ENCODE peak calls at places on chromosomes 3 and 15, in four cellular contexts. M is tibial artery, I is PC-9, F is dorsolateral prefrontal cortex. H is an unnamed sample.

GRCh38 chr3:27695636-27696035 is 26.5 kb downstream of the EOMES start:
- DNase-seq in F (no peak), I (no peak), M (no peak), H (no peak)

GRCh38 chr15:79023546-79023890 is 67.1 kb downstream of the RASGRF1 start:
- DNase-seq in M (no peak), I (no peak), F (no peak), H (no peak)

GRCh38 chr3:155859859-155860258 is 5.6 kb upstream of the SLC33A1 start:
- DNase-seq in M (no peak), I (no peak), F (no peak), H (no peak)

GRCh38 chr3:72529084-72529483 is 319.2 kb downstream of the SHQ1 start:
- DNase-seq in M (no peak), F (no peak), I (no peak), H (no peak)

GRCh38 chr3:71927505-71928066 is 142.6 kb upstream of the PROK2 start:
- DNase-seq in M (no peak), I (no peak), F (no peak), H (no peak)

GRCh38 chr3:50321844-50322385 is 630 bp downstream of the HYAL2 start:
- DNase-seq in I (no peak), M (peak; percentile 60), F (no peak), H (no peak)

GRCh38 chr15:101048191-101049011 is 129.2 kb downstream of the LRRK1 start:
- DNase-seq in I (no peak), M (no peak), F (no peak), H (no peak)

GRCh38 chr3:105729662-105730061 is 139.2 kb downstream of the CBLB start:
- DNase-seq in F (no peak), M (no peak), I (no peak), H (no peak)

GRCh38 chr3:29764603-29765254 is 483.9 kb downstream of the RBMS3 start:
- DNase-seq in I (peak; percentile 11), M (no peak), F (no peak), H (no peak)

GRCh38 chr3:65060904-65061303 is 373.1 kb upstream of the ADAMTS9 start:
- DNase-seq in F (no peak), I (no peak), M (no peak), H (no peak)

GRCh38 chr3:42476225-42477160 is 25.9 kb upstream of the VIPR1 start:
- DNase-seq in I (peak; percentile 93), F (no peak), M (peak; percentile 49), H (peak; percentile 19)

GRCh38 chr3:52882377-52882776 is 15.0 kb downstream of the STIMATE start:
- DNase-seq in I (no peak), F (no peak), M (no peak), H (no peak)

GRCh38 chr3:170585008-170585936 is 603 bp downstream of the SLC7A14 start:
- DNase-seq in F (peak; percentile 21), I (no peak), M (no peak), H (no peak)
- H3K27me3 ChIP-seq in F (no peaks in the 10 kb centered on the region), I (peaks cover 4% of the 10 kb centered on the region), M (peaks cover 4% of the 10 kb centered on the region), H (peaks cover 33% of the 10 kb centered on the region)

GRCh38 chr3:197458179-197458707 is 97.5 kb downstream of the BDH1 start:
- DNase-seq in M (no peak), I (peak; percentile 59), F (no peak), H (no peak)
- TF ChIP-seq CTCF in M (peak; percentile 16), I (peak; percentile 34), F (no peak), H (peak; percentile 75)

DNA sequence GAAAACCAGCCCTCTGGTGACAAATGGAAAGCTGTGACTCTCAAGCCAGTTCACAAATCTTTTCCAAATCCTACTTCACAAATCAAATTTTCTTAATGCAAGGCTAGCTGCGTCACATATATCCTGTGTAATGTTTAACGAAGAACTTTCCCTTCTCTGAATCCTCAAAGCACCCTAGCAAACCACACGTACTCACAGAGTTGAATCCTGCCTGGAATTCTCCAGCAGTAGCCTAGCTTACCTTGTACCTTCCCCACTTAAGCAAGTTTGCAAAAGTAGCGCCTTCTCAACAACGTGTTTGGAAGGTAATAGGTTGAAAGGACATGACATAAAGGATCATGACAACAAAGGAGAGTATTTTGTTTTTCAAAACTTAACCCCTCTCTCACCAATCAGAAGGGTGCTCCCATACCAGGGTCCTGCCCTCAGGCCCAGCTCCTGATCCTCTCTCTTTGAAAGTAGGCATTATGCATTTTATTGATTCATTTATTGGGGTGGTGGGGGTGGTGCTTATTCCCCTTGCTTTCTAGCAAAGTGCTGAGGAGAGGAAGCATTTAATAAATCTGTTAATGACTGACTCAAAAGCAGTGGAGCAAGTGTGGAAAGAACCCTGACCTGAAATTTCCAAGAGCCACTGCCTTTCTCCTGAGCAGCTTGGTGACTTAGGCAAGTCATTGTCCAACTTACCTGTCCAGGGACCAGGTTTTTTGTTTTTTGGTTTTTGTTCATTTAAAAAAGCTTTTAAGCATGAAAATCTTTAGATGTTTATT is 531.6 kb downstream of the MECOM start:
- DNase-seq in M (no peak), I (no peak), F (no peak), H (no peak)
- H3K27me3 ChIP-seq in M (no peaks in the 10 kb centered on the region), I (no peaks in the 10 kb centered on the region), F (peaks cover 52% of the 10 kb centered on the region), H (no peaks in the 10 kb centered on the region)

GRCh38 chr3:70716832-70717231 is 404.4 kb upstream of the MDFIC2 start:
- DNase-seq in M (peak; percentile 44), F (no peak), I (no peak), H (no peak)
- TF ChIP-seq CTCF in M (peak; percentile 59), F (peak; percentile 64), I (peak; percentile 20), H (peak; percentile 35)

DNA sequence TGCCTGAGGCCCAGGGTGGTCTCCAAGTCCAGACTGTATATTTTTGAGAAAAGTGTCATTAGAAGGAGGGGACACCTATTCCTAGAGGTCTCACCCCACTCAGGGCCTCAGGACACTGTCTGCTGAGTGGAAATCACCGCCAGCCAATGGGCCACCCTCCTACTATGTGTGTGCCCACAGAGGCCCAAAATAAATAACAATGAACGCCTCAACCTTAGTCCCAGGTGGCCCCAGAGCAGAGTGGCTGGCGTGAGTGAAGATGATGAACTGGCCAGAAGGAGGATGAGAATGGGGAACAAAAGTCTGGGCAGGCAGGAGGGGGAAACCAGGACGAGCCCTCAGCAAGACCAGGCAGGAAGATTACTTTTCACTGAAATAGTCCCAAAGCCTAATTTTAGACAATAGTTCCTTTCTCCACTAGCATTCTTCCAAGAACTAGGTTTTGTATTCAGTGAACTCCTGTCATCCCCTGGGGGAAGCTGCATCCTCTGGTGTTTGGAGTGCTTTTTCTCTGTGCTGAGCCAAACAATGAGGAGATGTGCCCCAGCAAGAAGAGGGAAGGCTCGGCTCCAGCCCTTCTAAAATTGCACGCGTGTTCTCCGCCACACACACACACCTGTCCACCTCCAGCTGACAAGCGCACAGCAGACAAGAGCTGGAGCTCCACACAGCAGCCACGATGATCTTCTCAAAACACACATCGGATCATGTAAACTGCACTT is 72.3 kb downstream of the ADCY5 start:
- DNase-seq in F (no peak), M (no peak), I (no peak), H (no peak)
- H3K27me3 ChIP-seq in F (no peaks in the 10 kb centered on the region), M (no peaks in the 10 kb centered on the region), I (no peaks in the 10 kb centered on the region), H (peaks cover 17% of the 10 kb centered on the region)

GRCh38 chr15:82051664-82052063 is 5.8 kb upstream of the MEX3B start:
- DNase-seq in I (no peak), F (peak; percentile 33), M (no peak), H (no peak)
- TF ChIP-seq CTCF in I (no peak), F (peak; percentile 40), M (no peak), H (no peak)

GRCh38 chr15:74270854-74271520 is 34.9 kb downstream of the CCDC33 start:
- DNase-seq in M (no peak), F (no peak), I (no peak), H (no peak)
- H3K27me3 ChIP-seq in M (no peaks in the 10 kb centered on the region), F (no peaks in the 10 kb centered on the region), I (peaks cover 32% of the 10 kb centered on the region), H (peaks cover 32% of the 10 kb centered on the region)

DNA sequence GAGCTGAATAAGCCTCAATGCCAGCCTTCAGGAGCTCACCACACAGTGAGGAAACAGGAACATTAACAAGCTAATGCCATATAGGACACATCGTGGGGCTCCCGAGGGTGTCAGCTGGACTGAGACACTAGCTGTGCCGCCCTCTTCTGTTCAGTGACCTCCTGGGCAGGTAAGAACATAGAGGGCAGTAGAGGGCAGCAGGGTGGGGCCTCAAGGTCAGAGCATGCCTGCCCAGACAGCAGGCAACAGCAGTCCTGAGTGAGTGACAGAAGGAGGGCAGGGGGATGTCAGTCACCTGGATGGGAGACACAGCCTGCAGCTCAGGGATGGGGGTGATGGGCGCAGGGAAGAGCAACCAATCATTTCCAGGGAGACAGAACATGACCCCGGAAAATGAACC is 15.5 kb downstream of the NTRK3 start:
- DNase-seq in I (no peak), M (no peak), F (no peak), H (no peak)
- TF ChIP-seq CTCF in I (no peak), M (no peak), F (no peak), H (no peak)

DNA sequence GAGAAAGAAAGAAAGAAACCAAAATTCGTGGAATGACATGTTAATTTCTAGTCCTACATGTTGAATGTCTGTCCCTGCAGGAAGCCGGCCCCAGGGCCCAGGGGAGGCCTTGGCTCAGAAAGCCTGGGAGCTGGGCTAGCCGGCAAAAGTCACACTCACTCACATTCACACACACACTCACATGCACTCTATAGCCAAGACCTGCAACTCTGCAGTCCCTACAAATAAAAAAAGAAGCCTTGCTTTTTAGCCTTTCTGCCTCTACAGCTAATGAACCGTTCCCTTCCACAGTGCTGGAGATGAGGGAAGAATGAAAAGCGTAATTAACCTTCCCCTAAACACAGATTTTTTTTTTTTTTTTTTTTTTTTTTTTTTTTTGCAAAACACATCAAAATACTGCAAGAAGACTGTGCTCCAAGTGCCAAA is 4.4 kb downstream of the MECOM start:
- DNase-seq in M (no peak), F (no peak), I (no peak), H (no peak)
- H3K27me3 ChIP-seq in M (no peaks in the 10 kb centered on the region), F (peaks cover 57% of the 10 kb centered on the region), I (no peaks in the 10 kb centered on the region), H (peaks cover 25% of the 10 kb centered on the region)